ENCODE peak calls at places on chromosomes 5 and 9, in nine cellular contexts. M, X, Y, S, J, E, D, B and O are unnamed samples.

GRCh38 chr5:139709587-139710369 is 61.6 kb downstream of the CXXC5 start:
- DNase-seq in M (no peak), X (no peak), Y (no peak), S (no peak), J (no peak), E (no peak), D (no peak), B (no peak), O (no peak)

GRCh38 chr5:81819556-81820314 is 68.8 kb upstream of the SSBP2 start:
- DNase-seq in M (no peak), X (no peak), Y (no peak), S (no peak), J (peak), E (no peak), D (no peak), B (peak), O (no peak)

GRCh38 chr5:5306696-5307095 is 115.8 kb upstream of the ICE1 start:
- DNase-seq in M (no peak), X (no peak), Y (no peak), S (no peak), J (peak), E (no peak), D (no peak), B (peak), O (no peak)

GRCh38 chr5:179257190-179257741 is 88.0 kb downstream of the ADAMTS2 start:
- DNase-seq in M (no peak), X (no peak), Y (no peak), S (no peak), J (no peak), E (no peak), D (peak), B (no peak), O (no peak)

GRCh38 chr9:90964101-90965020 is 162.7 kb downstream of the SYK start:
- DNase-seq in M (no peak), X (no peak), Y (peak), S (no peak), J (no peak), E (no peak), D (peak), B (peak), O (no peak)

GRCh38 chr9:36765468-36766341 is 193.0 kb downstream of the MELK start:
- DNase-seq in M (peak), X (no peak), Y (peak), S (peak), J (peak), E (peak), D (peak), B (peak), O (peak)

GRCh38 chr5:174532453-174533126 is 191.8 kb upstream of the MSX2 start:
- DNase-seq in M (peak), X (peak), Y (peak), S (no peak), J (peak), E (peak), D (peak), B (peak), O (no peak)

GRCh38 chr5:37165761-37166160 is 83.4 kb downstream of the CPLANE1 start:
- DNase-seq in M (no peak), X (no peak), Y (no peak), S (no peak), J (no peak), E (no peak), D (no peak), B (no peak), O (no peak)

GRCh38 chr5:1509346-1510085 is 14.2 kb downstream of the LPCAT1 start:
- DNase-seq in M (no peak), X (no peak), Y (no peak), S (no peak), J (no peak), E (no peak), D (peak), B (no peak), O (no peak)